ENCODE peak calls at places on chromosome 4, in five cellular contexts. R is gastrocnemius medialis; U is SK-N-SH; S is CD8-positive, alpha-beta memory T cell; L is ascending aorta. T is an unnamed sample.

GRCh38 chr4:76997454-76997853 is 47.9 kb downstream of the SEPTIN11 start:
- DNase-seq in R (no peak), U (no peak), S (no peak), L (no peak), T (no peak)

GRCh38 chr4:37008199-37008598 is 236.3 kb upstream of the NWD2 start:
- DNase-seq in R (no peak), U (no peak), S (no peak), L (no peak), T (no peak)

GRCh38 chr4:102541708-102542107 is 40.5 kb downstream of the NFKB1 start:
- DNase-seq in R (no peak), U (no peak), S (no peak), L (no peak), T (no peak)

GRCh38 chr4:120561648-120562047 is 360.9 kb downstream of the PRDM5 start:
- DNase-seq in R (no peak), U (no peak), S (no peak), L (no peak), T (no peak)

GRCh38 chr4:159185593-159186023 is 82.7 kb downstream of the RAPGEF2 start:
- DNase-seq in R (no peak), U (no peak), S (no peak), L (no peak), T (no peak)

GRCh38 chr4:174284181-174284886 is 623 bp downstream of the CEP44 start:
- DNase-seq in R (no peak), U (peak; percentile 49), S (no peak), L (no peak), T (no peak)

GRCh38 chr4:152773953-152774352 is 5.6 kb downstream of the TIGD4 start:
- DNase-seq in R (no peak), U (no peak), S (no peak), L (no peak), T (no peak)

GRCh38 chr4:16192067-16192466 is 34.2 kb downstream of the TAPT1 start:
- DNase-seq in R (no peak), U (peak; percentile 22), S (no peak), L (no peak), T (no peak)

GRCh38 chr4:83075696-83076095 is 38.8 kb downstream of the PLAC8 start:
- DNase-seq in R (no peak), U (no peak), S (no peak), L (no peak), T (no peak)

GRCh38 chr4:25953740-25954139 is 39.7 kb downstream of the SMIM20 start:
- DNase-seq in R (no peak), U (no peak), S (no peak), L (no peak), T (no peak)

GRCh38 chr4:18021470-18021719 is 160 bp downstream of the LCORL start:
- DNase-seq in R (no peak), U (peak; percentile 63), S (no peak), L (no peak), T (no peak)

GRCh38 chr4:73860884-73861283 is 7.8 kb downstream of the PF4V1 start:
- DNase-seq in R (no peak), U (no peak), S (no peak), L (no peak), T (no peak)

GRCh38 chr4:105923507-105924238 is 28.4 kb downstream of the NPNT start:
- DNase-seq in R (no peak), U (no peak), S (no peak), L (no peak), T (no peak)

GRCh38 chr4:128665514-128665913 is 144.0 kb upstream of the JADE1 start:
- DNase-seq in R (peak; percentile 10), U (no peak), S (no peak), L (no peak), T (no peak)

GRCh38 chr4:22959483-22959882 is 266.7 kb downstream of the GBA3 start:
- DNase-seq in R (no peak), U (no peak), S (no peak), L (no peak), T (no peak)

GRCh38 chr4:13647012-13647411 is 19.5 kb upstream of the BOD1L1 start:
- DNase-seq in R (no peak), U (no peak), S (no peak), L (no peak), T (no peak)

GRCh38 chr4:124566030-124566429 is 146.5 kb downstream of the ANKRD50 start:
- DNase-seq in R (no peak), U (no peak), S (no peak), L (no peak), T (no peak)

GRCh38 chr4:68271851-68272756 is 26.6 kb upstream of the TMPRSS11B start:
- DNase-seq in R (no peak), U (peak; percentile 46), S (no peak), L (no peak), T (no peak)

GRCh38 chr4:78704981-78705757 is 71.0 kb upstream of the BMP2K start:
- DNase-seq in R (no peak), U (no peak), S (no peak), L (no peak), T (no peak)

GRCh38 chr4:183118585-183118984 is 19.5 kb downstream of the WWC2 start:
- DNase-seq in R (no peak), U (no peak), S (no peak), L (no peak), T (no peak)

GRCh38 chr4:10109995-10110670 is 6.5 kb downstream of the WDR1 start:
- DNase-seq in R (no peak), U (no peak), S (no peak), L (no peak), T (no peak)

DNA sequence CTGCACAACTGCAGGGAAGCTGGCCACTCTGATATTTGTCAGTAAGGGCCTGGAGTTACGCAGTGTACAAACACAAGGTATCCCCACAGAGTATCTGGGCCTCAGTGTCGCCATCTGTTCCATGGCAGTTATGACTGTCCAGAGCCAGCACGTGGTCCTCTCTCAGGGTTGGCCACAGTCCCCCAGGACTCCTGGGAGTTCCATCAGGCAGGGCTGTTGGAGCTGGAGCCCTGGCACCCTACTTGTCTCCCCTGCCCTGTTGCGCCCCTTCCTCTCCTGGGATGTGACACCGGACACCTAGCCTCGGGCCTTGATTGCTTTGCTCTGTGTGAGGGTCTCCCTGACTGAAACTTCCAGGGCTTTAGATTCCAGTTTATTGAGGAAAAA is 8.4 kb downstream of the HTRA3 start:
- DNase-seq in R (no peak), U (no peak), S (no peak), L (no peak), T (no peak)
- H3K27ac ChIP-seq in R (no peak overlapping the region), U (peak overlapping the region; percentile 85), S (no peak overlapping the region), L (no peak overlapping the region), T (no peak overlapping the region)

DNA sequence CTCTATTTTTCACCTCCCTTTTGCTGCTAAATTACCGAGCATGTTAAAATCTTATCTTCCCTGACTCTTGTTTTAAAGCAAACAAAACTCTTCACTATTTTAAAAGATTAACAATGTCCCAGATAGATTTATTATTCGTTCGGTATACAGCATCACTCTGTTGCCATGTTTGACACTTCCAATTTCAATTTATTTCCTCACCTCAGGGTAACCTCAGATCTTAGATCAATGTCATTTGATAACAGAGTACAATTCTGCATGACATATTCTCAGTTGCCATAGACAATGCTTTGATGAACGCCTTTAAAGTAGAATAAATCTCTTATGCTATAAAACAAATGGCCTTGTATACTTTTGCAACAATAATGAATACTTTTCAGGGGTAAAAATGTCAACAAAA is 1078.1 kb upstream of the IGFBP7 start:
- DNase-seq in R (no peak), U (no peak), S (no peak), L (no peak), T (no peak)
- H3K27ac ChIP-seq in R (no peak overlapping the region), U (no peak overlapping the region), S (no peak overlapping the region), L (no peak overlapping the region), T (no peak overlapping the region)

DNA sequence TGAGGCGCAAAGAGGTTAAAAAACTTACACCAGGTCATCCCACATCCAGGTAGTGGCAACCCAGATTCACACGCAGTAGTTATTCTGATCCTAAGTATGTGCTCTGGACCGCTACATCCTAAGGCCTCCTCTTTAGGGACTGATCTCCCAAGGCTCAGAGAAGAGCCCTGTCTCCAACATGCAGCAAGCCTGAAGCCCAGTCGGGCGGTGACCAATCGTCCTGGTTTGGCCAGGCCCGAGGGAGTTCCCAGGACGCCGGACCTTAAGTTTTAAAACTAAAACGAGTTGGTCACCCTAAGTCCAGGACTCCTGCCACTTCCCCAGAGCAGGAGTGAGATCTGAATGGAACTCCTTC is 402 bp downstream of the LYAR start:
- DNase-seq in R (no peak), U (no peak), S (no peak), L (no peak), T (no peak)
- H3K27ac ChIP-seq in R (peak overlapping the region; percentile 88), U (peak overlapping the region; percentile 51), S (peak overlapping the region; percentile 85), L (peak overlapping the region; percentile 71), T (peak overlapping the region; percentile 47)

GRCh38 chr4:84852081-84852480 is 114.4 kb downstream of the WDFY3 start:
- DNase-seq in R (no peak), U (no peak), S (no peak), L (no peak), T (no peak)

GRCh38 chr4:84849051-84849640 is 117.3 kb downstream of the WDFY3 start:
- DNase-seq in R (no peak), U (no peak), S (no peak), L (no peak), T (no peak)

GRCh38 chr4:84847978-84848377 is 118.5 kb downstream of the WDFY3 start:
- DNase-seq in R (no peak), U (no peak), S (no peak), L (no peak), T (no peak)

GRCh38 chr4:84846985-84847384 is 119.5 kb downstream of the WDFY3 start:
- DNase-seq in R (no peak), U (no peak), S (no peak), L (no peak), T (no peak)

GRCh38 chr4:84848432-84848831 is 118.1 kb downstream of the WDFY3 start:
- DNase-seq in R (no peak), U (no peak), S (no peak), L (no peak), T (no peak)
- H3K27ac ChIP-seq in R (peak overlapping the region; percentile 72), U (no peak overlapping the region), S (no peak overlapping the region), L (peak overlapping the region; percentile 60), T (no peak overlapping the region)

GRCh38 chr4:41212221-41213203 is 1.8 kb downstream of the APBB2 start:
- DNase-seq in R (peak; percentile 17), U (peak; percentile 55), S (no peak), L (no peak), T (peak; percentile 28)
- H3K27ac ChIP-seq in R (peak overlapping the region; percentile 73), U (peak overlapping the region; percentile 71), S (no peak overlapping the region), L (peak overlapping the region; percentile 24), T (no peak overlapping the region)

T was measured in right lobe of liver.